ENCODE peak calls at places on chromosome 5, in nine cellular contexts. L is NCI-H1092; M is cardiac muscle cell; V is T-cell; T is DND-41; D is GM12865; Q is H54; H is upper lobe of left lung; B is CD8-positive, alpha-beta T cell. C is an unnamed sample.

GRCh38 chr5:77239126-77239741 is 28.8 kb downstream of the PDE8B start:
- DNase-seq in L (no peak), M (peak; percentile 40), V (no peak), T (no peak), D (peak; percentile 40), Q (no peak), H (no peak), B (no peak), C (peak; percentile 25)

GRCh38 chr5:89983206-89983605 is 426.4 kb downstream of the CETN3 start:
- DNase-seq in L (no peak), M (no peak), V (no peak), T (no peak), D (no peak), Q (no peak), H (no peak), B (no peak), C (no peak)

GRCh38 chr5:179907570-179908324 is at the start of gene TBC1D9B:
- DNase-seq in L (peak; percentile 22), M (peak; percentile 84), V (peak; percentile 56), T (peak; percentile 65), D (peak; percentile 84), Q (peak; percentile 90), H (peak; percentile 67), B (peak; percentile 64), C (peak; percentile 73)

GRCh38 chr5:176355400-176356178 is 6.0 kb downstream of the KIAA1191 start:
- DNase-seq in L (no peak), M (no peak), V (no peak), T (no peak), D (no peak), Q (no peak), H (no peak), B (no peak), C (no peak)

GRCh38 chr5:8953016-8953415 is 592.9 kb downstream of the SEMA5A start:
- DNase-seq in L (no peak), M (no peak), V (no peak), T (peak; percentile 69), D (peak; percentile 53), Q (no peak), H (no peak), B (no peak), C (no peak)

GRCh38 chr5:172749881-172750608 is 20.9 kb downstream of the DUSP1 start:
- DNase-seq in L (no peak), M (peak; percentile 53), V (no peak), T (no peak), D (no peak), Q (no peak), H (peak; percentile 23), B (no peak), C (no peak)

GRCh38 chr5:123835421-123835820 is 323.4 kb downstream of the CSNK1G3 start:
- DNase-seq in L (no peak), M (no peak), V (no peak), T (no peak), D (no peak), Q (no peak), H (no peak), B (no peak), C (no peak)

GRCh38 chr5:65480306-65480865 is 1.3 kb downstream of the ADAMTS6 start:
- DNase-seq in L (peak; percentile 1), M (peak; percentile 90), V (peak; percentile 31), T (peak; percentile 46), D (peak; percentile 53), Q (no peak), H (peak; percentile 69), B (peak; percentile 48), C (no peak)

GRCh38 chr5:78318337-78318736 is 23.8 kb upstream of the AP3B1 start:
- DNase-seq in L (no peak), M (no peak), V (no peak), T (no peak), D (no peak), Q (no peak), H (no peak), B (no peak), C (no peak)

GRCh38 chr5:88883059-88883565 is at the start of gene MEF2C:
- DNase-seq in L (peak; percentile 40), M (peak; percentile 92), V (no peak), T (no peak), D (peak; percentile 94), Q (peak; percentile 33), H (peak; percentile 72), B (peak; percentile 16), C (peak; percentile 43)

GRCh38 chr5:9835121-9835770 is 205.1 kb upstream of the TAS2R1 start:
- DNase-seq in L (no peak), M (no peak), V (no peak), T (no peak), D (no peak), Q (no peak), H (no peak), B (no peak), C (no peak)

GRCh38 chr5:38462972-38463633 is 93.3 kb downstream of the LIFR start:
- DNase-seq in L (no peak), M (no peak), V (no peak), T (no peak), D (no peak), Q (no peak), H (no peak), B (no peak), C (no peak)

GRCh38 chr5:142808778-142809606 is 38.8 kb downstream of the ARHGAP26 start:
- DNase-seq in L (no peak), M (no peak), V (no peak), T (no peak), D (no peak), Q (no peak), H (peak; percentile 47), B (no peak), C (peak; percentile 34)

GRCh38 chr5:891837-892389 is 688 bp downstream of the BRD9 start:
- DNase-seq in L (no peak), M (peak; percentile 30), V (no peak), T (peak; percentile 37), D (peak; percentile 18), Q (peak; percentile 67), H (no peak), B (no peak), C (peak; percentile 22)

GRCh38 chr5:30041291-30041690 is 1152.2 kb upstream of the CDH6 start:
- DNase-seq in L (no peak), M (no peak), V (no peak), T (no peak), D (no peak), Q (no peak), H (no peak), B (no peak), C (no peak)

GRCh38 chr5:133930061-133930823 is 38.2 kb downstream of the C5orf15 start:
- DNase-seq in L (no peak), M (peak; percentile 59), V (peak; percentile 42), T (no peak), D (peak; percentile 78), Q (peak; percentile 33), H (no peak), B (peak; percentile 66), C (no peak)

GRCh38 chr5:136631176-136631575 is 265.8 kb upstream of the TRPC7 start:
- DNase-seq in L (no peak), M (peak; percentile 35), V (no peak), T (no peak), D (no peak), Q (no peak), H (no peak), B (no peak), C (no peak)

GRCh38 chr5:32540446-32540845 is 44.9 kb upstream of the SUB1 start:
- DNase-seq in L (no peak), M (no peak), V (no peak), T (no peak), D (peak; percentile 44), Q (no peak), H (no peak), B (no peak), C (no peak)

GRCh38 chr5:136047858-136048257 is 19.1 kb downstream of the TGFBI start:
- DNase-seq in L (no peak), M (no peak), V (no peak), T (no peak), D (no peak), Q (no peak), H (peak; percentile 53), B (no peak), C (no peak)

GRCh38 chr5:10275460-10275859 is 25.4 kb downstream of the CCT5 start:
- DNase-seq in L (no peak), M (no peak), V (no peak), T (peak; percentile 62), D (no peak), Q (no peak), H (no peak), B (no peak), C (no peak)

GRCh38 chr5:130400091-130400490 is 495.8 kb downstream of the CHSY3 start:
- DNase-seq in L (no peak), M (peak; percentile 80), V (no peak), T (no peak), D (no peak), Q (peak; percentile 4), H (no peak), B (no peak), C (no peak)

GRCh38 chr5:66242050-66242449 is 98.0 kb downstream of the SREK1 start:
- DNase-seq in L (no peak), M (no peak), V (no peak), T (no peak), D (no peak), Q (peak; percentile 32), H (no peak), B (no peak), C (no peak)

GRCh38 chr5:160188151-160188967 is 40.9 kb upstream of the FABP6 start:
- DNase-seq in L (no peak), M (peak; percentile 88), V (no peak), T (no peak), D (no peak), Q (no peak), H (peak; percentile 71), B (no peak), C (peak; percentile 84)

C was measured in Caco-2.